ENCODE peak calls at places on chromosomes 11 and 22, in six cellular contexts. Y is IMR-90, D is neuronal stem cell, O is H1, B is mesenchymal stem cell, K is trophoblast cell. U is an unnamed sample.

GRCh38 chr11:2951235-2952110 is 22.3 kb upstream of the PHLDA2 start:
- DNase-seq in B (peak; percentile 93), Y (peak; percentile 69), D (no peak), K (no peak), O (no peak), U (no peak)

GRCh38 chr11:116576523-116576922 is 196.3 kb downstream of the BUD13 start:
- DNase-seq in O (no peak), D (no peak), B (no peak), Y (no peak), K (no peak), U (no peak)

GRCh38 chr22:43860126-43860525 is 2.2 kb downstream of the SULT4A1 start:
- DNase-seq in O (no peak), Y (no peak), B (no peak), D (no peak), K (no peak), U (peak; percentile 30)

GRCh38 chr22:42321908-42322561 is 51.6 kb upstream of the TCF20 start:
- DNase-seq in B (peak; percentile 66), Y (no peak), O (no peak), D (no peak), K (no peak), U (no peak)

GRCh38 chr11:13114566-13115465 is 105.7 kb downstream of the RASSF10 start:
- DNase-seq in B (no peak), D (peak; percentile 66), K (no peak), O (no peak), Y (no peak), U (peak; percentile 90)

GRCh38 chr11:115342142-115342541 is 162.1 kb downstream of the CADM1 start:
- DNase-seq in K (no peak), O (no peak), Y (no peak), B (no peak), D (no peak), U (no peak)

GRCh38 chr11:111115890-111116289 is 129.6 kb upstream of the POU2AF2 start:
- DNase-seq in Y (no peak), O (no peak), D (no peak), B (no peak), K (no peak), U (no peak)

GRCh38 chr22:22355233-22355834 is 110.7 kb downstream of the VPREB1 start:
- DNase-seq in O (no peak), K (no peak), B (no peak), Y (no peak), D (no peak), U (no peak)

GRCh38 chr11:34114471-34114870 is 9.0 kb downstream of the NAT10 start:
- DNase-seq in K (no peak), O (no peak), Y (no peak), D (no peak), B (no peak), U (no peak)

GRCh38 chr11:8087185-8087584 is 6.2 kb downstream of the TUB start:
- DNase-seq in O (no peak), Y (no peak), B (no peak), D (no peak), K (no peak), U (peak; percentile 70)

GRCh38 chr22:41217553-41218157 is 12.5 kb downstream of the L3MBTL2 start:
- DNase-seq in B (peak; percentile 84), K (no peak), D (no peak), O (no peak), Y (peak; percentile 92), U (peak; percentile 62)

GRCh38 chr22:33666661-33667619 is 253.3 kb downstream of the LARGE1 start:
- DNase-seq in Y (no peak), B (no peak), D (no peak), K (no peak), O (no peak), U (no peak)

GRCh38 chr11:109320595-109320994 is 101.4 kb upstream of the C11orf87 start:
- DNase-seq in K (peak; percentile 8), B (peak; percentile 78), D (no peak), Y (peak; percentile 34), O (no peak), U (no peak)

GRCh38 chr11:2447951-2448650 is 3.3 kb downstream of the KCNQ1 start:
- DNase-seq in B (no peak), K (no peak), Y (no peak), O (no peak), D (no peak), U (no peak)

GRCh38 chr11:62548545-62549335 is 2.1 kb upstream of the AHNAK start:
- DNase-seq in K (no peak), D (no peak), O (no peak), Y (no peak), B (no peak), U (no peak)

GRCh38 chr11:107549253-107549953 is 16.1 kb downstream of the ALKBH8 start:
- DNase-seq in K (no peak), D (no peak), B (peak; percentile 51), O (no peak), Y (peak; percentile 51), U (no peak)

GRCh38 chr11:96664108-96664507 is 274.3 kb downstream of the JRKL start:
- DNase-seq in D (no peak), Y (no peak), O (no peak), K (no peak), B (no peak), U (no peak)

GRCh38 chr22:46073683-46074504 is 76.4 kb upstream of the PPARA start:
- DNase-seq in O (no peak), Y (peak; percentile 42), K (no peak), B (peak; percentile 28), D (no peak), U (no peak)

GRCh38 chr22:36141481-36141880 is 19.1 kb downstream of the APOL3 start:
- DNase-seq in D (no peak), Y (no peak), B (no peak), K (peak; percentile 92), O (no peak), U (no peak)

GRCh38 chr11:73982595-73982989 is at the start of gene UCP2:
- DNase-seq in B (peak; percentile 86), D (no peak), K (peak; percentile 77), O (no peak), Y (peak; percentile 73), U (peak; percentile 83)

GRCh38 chr11:73980001-73980960 is 2.4 kb downstream of the UCP2 start:
- DNase-seq in D (no peak), Y (peak; percentile 20), O (no peak), B (peak; percentile 41), K (no peak), U (peak; percentile 56)

GRCh38 chr11:73981051-73981805 is 1.4 kb downstream of the UCP2 start:
- DNase-seq in B (no peak), K (no peak), Y (no peak), O (no peak), D (no peak), U (no peak)

GRCh38 chr11:73983764-73984543 is 1.3 kb upstream of the UCP2 start:
- DNase-seq in B (no peak), O (no peak), K (no peak), Y (no peak), D (no peak), U (no peak)

GRCh38 chr11:73982990-73983763 is 534 bp upstream of the UCP2 start:
- DNase-seq in D (peak; percentile 87), Y (peak; percentile 85), K (peak; percentile 82), O (peak; percentile 74), B (peak; percentile 91), U (peak; percentile 97)
- H2BK5ac ChIP-seq in D (peak overlapping the region; percentile 97), Y (peak overlapping the region; percentile 49), K (peak overlapping the region; percentile 4), O (peak overlapping the region; percentile 96), B (no peak overlapping the region), U (no peak overlapping the region)

GRCh38 chr22:50731811-50732624 is 6.0 kb upstream of the ACR start:
- DNase-seq in D (no peak), O (no peak), K (no peak), Y (peak; percentile 31), B (peak; percentile 34), U (no peak)
- H2AFZ ChIP-seq in D (no peak overlapping the region), O (no peak overlapping the region), K (no peak overlapping the region), Y (peak overlapping the region; percentile 93), B (no peak overlapping the region), U (no peak overlapping the region)

DNA sequence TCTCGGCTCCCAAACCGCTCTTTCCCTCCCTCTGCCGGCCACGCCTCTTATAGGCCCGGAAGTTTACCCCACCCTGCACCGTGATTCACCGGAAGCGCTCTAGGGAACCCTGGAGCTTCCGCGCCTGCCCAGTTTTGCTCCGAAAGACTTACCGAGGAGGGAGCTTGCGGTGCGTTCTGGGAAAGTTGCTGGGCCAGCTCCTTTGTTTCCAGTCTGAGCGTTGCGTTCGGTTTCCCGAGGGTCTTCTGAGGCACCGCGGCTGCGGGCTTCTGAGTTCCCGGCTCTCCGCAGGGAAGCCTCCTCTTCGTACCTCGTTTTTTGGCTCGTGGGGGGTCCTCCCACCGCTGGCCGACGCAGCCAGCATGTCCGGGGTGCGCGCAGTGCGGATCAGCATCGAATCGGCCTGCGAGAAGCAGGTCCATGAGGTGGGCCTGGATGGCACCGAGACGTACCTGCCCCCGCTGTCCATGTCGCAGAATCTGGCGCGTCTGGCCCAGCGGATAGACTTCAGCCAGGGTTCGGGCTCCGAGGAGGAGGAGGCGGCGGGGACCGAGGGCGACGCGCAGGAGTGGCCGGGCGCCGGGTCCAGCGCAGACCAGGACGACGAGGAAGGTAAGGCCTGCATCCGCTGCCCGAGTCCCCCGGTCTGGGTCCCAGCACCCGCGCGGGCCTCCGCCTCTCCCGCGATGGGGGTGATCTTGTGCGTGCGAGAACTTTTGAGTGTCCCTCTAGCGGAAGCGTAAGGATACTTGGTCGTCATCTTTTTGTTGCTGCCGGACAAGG is at the start of gene MED17:
- DNase-seq in K (peak; percentile 93), Y (peak; percentile 92), D (peak; percentile 90), O (peak; percentile 75), B (peak; percentile 95), U (peak; percentile 94)
- H2BK5ac ChIP-seq in K (peak within 1 kb of the TSS; percentile 57), Y (peak within 1 kb of the TSS; percentile 83), D (peak within 1 kb of the TSS; percentile 98), O (peak within 1 kb of the TSS; percentile 97), B (peak within 1 kb of the TSS; percentile 96), U (peak within 1 kb of the TSS; percentile 70)

GRCh38 chr11:119418759-119419158 is 4.2 kb downstream of the THY1 start:
- DNase-seq in Y (no peak), B (no peak), O (no peak), K (no peak), D (no peak), U (no peak)

GRCh38 chr11:119419246-119419645 is 3.7 kb downstream of the THY1 start:
- DNase-seq in O (no peak), B (no peak), Y (no peak), D (no peak), K (no peak), U (no peak)

GRCh38 chr11:119415966-119416365 is 7.0 kb downstream of the THY1 start:
- DNase-seq in K (no peak), D (no peak), O (no peak), B (no peak), Y (no peak), U (no peak)

GRCh38 chr11:119416606-119417580 is 6.1 kb downstream of the THY1 start:
- DNase-seq in D (no peak), B (no peak), O (no peak), K (no peak), Y (peak; percentile 59), U (peak; percentile 63)

DNA sequence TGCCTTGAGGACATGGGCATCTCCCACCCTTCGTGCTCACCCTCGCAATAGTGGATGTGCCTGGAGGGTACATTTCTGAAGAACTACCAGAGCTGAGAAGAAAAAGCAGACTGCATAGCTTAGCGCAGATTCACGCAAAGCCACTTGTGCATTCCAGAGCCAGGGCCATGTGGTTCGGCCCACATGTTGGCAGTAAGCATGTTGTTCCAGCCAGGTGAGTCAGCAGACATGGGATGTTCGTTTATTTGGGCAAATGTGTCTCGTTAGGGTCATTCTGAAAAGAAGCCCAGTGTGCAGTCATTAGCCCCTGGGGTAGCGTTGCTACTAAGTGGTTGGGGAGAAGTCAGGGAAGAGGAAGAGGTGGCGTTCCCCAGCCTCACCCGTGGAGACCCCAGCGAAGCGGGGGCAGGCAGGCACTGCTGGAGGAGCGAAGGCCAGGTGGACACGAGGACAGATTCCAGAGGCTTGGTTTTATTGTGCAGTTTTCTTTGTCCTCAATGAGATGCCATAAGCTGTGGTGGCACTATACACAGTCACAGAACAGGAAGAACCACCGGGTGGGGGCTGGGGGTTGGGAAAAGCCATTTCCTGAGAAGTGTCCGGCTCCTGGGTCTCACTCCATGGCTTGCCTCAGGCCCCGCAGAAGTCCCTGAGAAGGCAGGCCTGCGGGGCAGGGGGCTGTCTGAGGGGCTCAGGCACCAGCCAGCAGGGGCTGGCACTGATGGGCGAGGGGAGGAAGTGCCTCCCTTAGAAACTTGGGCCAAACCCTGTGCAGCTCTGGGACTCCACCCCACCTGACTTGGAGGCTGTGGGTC is 5.0 kb downstream of the THY1 start:
- DNase-seq in D (no peak), Y (peak; percentile 96), B (peak; percentile 14), K (peak; percentile 86), O (no peak), U (peak; percentile 59)
- H2AFZ ChIP-seq in D (no peak overlapping the region), Y (peak overlapping the region; percentile 36), B (no peak overlapping the region), K (no peak overlapping the region), O (no peak overlapping the region), U (no peak overlapping the region)